ENCODE peak calls at places on chromosomes 16 and 17, in six cellular contexts. U is IMR-90, P is A673, J is lung, R is A549, E is neural progenitor cell. O is an unnamed sample. For H3K4me1, the result is how much of the 10 kb centered on the place peaks cover.

GRCh38 chr16:81401035-81401950 is 43.3 kb upstream of the CMIP start:
- DNase-seq in J (no peak), P (no peak), R (peak), U (peak), E (no peak), O (peak)

GRCh38 chr16:67845291-67846062 is 1.3 kb upstream of the NUTF2 start:
- DNase-seq in J (no peak), P (no peak), U (no peak), R (no peak), E (no peak), O (no peak)

GRCh38 chr17:82351713-82352488 is 7.1 kb upstream of the TEX19 start:
- DNase-seq in E (peak), U (peak), P (peak), J (peak), R (peak), O (peak)

GRCh38 chr17:43416998-43417891 is 18.5 kb downstream of the ARL4D start:
- DNase-seq in E (no peak), P (no peak), U (peak), R (peak), J (peak), O (no peak)

GRCh38 chr16:8712589-8713361 is 38.4 kb downstream of the ABAT start:
- DNase-seq in E (peak), U (no peak), R (no peak), P (peak), J (no peak), O (no peak)

GRCh38 chr17:19731626-19732025 is 15.2 kb upstream of the SLC47A2 start:
- DNase-seq in U (no peak), R (no peak), P (no peak), E (no peak), J (no peak), O (no peak)

GRCh38 chr17:66200685-66201092 is 8.8 kb upstream of the CEP112 start:
- DNase-seq in R (peak), J (peak), P (peak), E (peak), U (peak), O (peak)

GRCh38 chr17:82370471-82371332 is 863 bp upstream of the UTS2R start:
- DNase-seq in R (no peak), U (no peak), E (no peak), J (no peak), P (no peak), O (no peak)

GRCh38 chr16:17211797-17212196 is 259.0 kb downstream of the XYLT1 start:
- DNase-seq in J (no peak), U (no peak), P (no peak), R (peak), E (peak), O (no peak)

GRCh38 chr16:47486856-47487255 is 25.7 kb downstream of the PHKB start:
- DNase-seq in P (no peak), U (no peak), J (no peak), E (no peak), R (no peak), O (no peak)

DNA sequence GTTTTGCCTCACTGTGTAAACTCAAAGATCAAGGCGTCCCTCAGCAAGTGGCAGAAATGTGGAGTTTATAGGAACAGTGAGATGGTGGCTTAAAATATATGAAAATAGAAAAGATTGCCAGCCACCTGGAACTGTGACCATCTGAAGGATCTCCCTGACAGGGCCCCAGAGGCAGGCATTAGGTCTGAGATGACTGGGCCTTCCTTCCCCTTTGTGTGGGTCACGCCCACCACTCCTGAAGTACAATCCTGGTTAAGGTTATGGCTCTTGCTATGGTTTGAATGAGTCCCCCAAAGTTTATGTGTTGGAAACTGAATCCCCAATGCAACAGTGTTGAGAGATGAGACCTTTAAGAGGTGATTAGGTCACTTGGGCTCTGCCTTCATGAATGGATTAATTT is 6.4 kb downstream of the ST6GALNAC2 start:
- DNase-seq in P (no peak), E (no peak), J (no peak), U (no peak), R (no peak), O (no peak)
- H3K4me1 ChIP-seq in P (under half), E (under half), J (under half), U (under half), R (under half), O (under half)

GRCh38 chr17:38427160-38427949 is 909 bp upstream of the ARHGAP23 start:
- DNase-seq in E (no peak), P (no peak), R (no peak), J (no peak), U (no peak), O (no peak)

GRCh38 chr17:38428643-38429371 is 543 bp downstream of the ARHGAP23 start:
- DNase-seq in E (peak), J (no peak), P (no peak), U (peak), R (no peak), O (peak)

GRCh38 chr17:38429476-38430100 is 1.3 kb downstream of the ARHGAP23 start:
- DNase-seq in E (no peak), P (no peak), R (no peak), U (no peak), J (no peak), O (no peak)

GRCh38 chr17:38426441-38426840 is 1.8 kb upstream of the ARHGAP23 start:
- DNase-seq in R (no peak), E (no peak), U (no peak), J (no peak), P (no peak), O (no peak)

DNA sequence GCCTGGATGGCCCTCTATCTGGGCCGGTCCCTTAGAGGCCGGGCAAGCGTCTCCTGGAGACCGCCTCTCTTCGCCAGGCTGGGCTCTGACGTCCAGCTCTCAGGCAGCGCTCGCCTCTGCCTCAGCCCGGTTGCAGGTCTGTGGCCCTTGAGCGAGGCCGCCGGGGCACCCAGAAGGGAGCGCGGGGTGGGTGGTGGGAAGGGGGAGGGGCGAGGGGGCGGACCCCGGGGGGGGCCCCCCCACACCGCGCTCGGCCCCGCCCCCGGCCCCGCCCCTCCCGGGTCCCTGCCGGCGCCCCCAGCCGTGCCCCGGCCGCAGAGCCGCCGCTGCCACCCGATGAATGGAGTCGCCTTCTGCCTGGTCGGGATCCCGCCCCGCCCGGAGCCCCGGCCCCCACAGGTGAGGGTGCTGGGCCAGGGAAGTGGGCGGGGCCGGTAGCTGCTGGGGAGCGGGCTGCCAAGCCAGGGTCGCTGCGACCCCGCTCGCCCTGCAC is at the start of gene ARHGAP23:
- DNase-seq in J (peak), U (peak), P (peak), R (peak), E (peak), O (peak)
- H3K27ac ChIP-seq in J (peak), U (peak), P (no peak), R (peak), E (no peak), O (peak)

DNA sequence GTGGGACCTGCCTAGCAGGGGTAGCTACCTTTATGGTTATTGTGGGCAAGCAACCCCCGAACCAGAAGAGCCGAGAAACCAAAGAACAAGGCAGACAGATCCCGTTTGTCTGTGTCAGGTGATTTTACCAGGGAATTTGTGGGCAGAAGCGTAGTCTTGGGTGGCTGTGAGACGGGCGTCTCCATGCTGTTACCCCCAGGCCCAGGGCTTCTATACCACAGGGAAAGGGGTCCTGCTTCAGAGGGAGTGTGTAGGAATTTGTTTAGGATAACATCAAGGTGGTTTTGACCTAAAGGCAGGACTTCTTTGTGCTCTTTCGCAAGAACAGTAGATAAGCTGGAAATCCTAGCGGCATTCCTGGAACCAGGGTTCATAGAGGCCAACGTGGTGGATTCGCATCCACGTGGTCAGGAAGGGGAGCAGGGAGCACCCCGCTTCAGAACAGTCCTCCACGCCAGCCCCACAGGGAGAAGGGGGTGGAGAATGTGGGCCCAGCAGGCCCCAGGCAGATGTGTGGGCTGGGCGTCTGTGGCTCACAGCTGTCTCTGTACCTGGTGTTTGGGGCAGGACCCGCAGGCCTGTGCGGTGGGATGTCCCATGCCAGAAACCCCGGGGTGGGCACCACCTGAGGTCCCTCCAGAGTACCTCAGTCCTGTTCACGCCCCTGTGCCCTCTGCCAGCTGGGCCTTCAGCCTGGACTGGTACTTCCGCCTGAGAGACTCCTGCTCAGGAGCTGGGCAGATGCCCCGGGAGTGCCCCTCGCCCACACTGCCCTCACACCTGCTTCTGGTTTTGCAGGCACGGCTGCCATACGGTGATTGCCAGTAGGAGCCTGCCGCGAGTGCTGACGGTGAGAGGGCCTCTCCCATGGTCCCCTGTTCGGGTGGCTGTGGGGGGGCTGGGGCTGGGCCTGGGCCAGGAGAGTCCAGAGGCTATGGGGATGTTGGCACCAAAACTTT is 4.1 kb downstream of the DECR2 start:
- DNase-seq in J (no peak), R (no peak), U (no peak), P (no peak), E (no peak), O (no peak)
- H3K4me1 ChIP-seq in J (under half), R (under half), U (under half), P (under half), E (under half), O (under half)

GRCh38 chr17:68526548-68526947 is 14.3 kb downstream of the PRKAR1A start:
- DNase-seq in R (no peak), U (no peak), P (no peak), J (peak), E (no peak), O (no peak)
- H3K27ac ChIP-seq in R (no peak), U (no peak), P (no peak), J (no peak), E (no peak), O (no peak)

DNA sequence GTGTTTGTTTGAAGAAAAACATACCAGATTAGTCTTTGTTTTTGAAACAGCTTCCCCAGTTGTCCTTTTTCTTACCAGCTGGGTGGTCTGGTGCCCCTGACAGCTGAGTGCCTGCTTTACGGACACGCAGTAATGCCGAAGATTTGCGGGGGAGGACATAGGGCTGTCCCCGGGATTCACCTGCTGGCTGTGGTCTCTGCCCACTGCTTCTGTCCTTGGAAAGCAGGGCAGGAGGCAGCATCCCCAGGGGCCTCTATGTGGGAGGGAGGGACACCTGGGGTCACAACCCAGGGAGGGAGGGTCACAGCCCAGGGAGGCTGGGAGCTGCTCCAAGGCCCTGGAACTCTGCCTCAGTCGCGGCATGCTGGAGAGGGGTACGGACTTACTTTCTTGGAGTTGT is 221.7 kb downstream of the NTN1 start:
- DNase-seq in E (no peak), U (no peak), P (no peak), R (no peak), J (no peak), O (no peak)
- H3K4me1 ChIP-seq in E (under half), U (under half), P (under half), R (under half), J (under half), O (under half)

DNA sequence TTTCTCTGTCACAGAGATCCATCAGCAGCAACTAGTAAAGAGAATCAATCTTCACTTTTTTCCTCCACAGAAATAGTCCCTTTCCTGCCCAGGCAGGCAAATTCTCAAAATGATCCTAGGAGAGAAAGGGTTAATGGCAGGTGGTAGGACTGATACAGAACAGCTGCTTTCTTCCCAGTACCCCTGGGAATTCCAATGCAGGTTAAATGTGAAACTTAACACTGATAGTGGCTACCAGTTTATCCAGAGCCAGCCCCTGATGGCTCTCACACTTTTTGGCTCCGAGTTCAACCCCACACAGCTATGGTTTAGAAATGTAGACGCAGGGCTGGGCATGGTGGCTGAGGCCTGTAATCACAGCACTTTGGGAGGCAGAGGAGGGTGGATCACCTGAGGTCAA is 22.2 kb downstream of the MARVELD3 start:
- DNase-seq in U (no peak), P (no peak), R (no peak), E (no peak), J (no peak), O (no peak)
- H3K27ac ChIP-seq in U (no peak), P (no peak), R (no peak), E (no peak), J (no peak), O (no peak)

DNA sequence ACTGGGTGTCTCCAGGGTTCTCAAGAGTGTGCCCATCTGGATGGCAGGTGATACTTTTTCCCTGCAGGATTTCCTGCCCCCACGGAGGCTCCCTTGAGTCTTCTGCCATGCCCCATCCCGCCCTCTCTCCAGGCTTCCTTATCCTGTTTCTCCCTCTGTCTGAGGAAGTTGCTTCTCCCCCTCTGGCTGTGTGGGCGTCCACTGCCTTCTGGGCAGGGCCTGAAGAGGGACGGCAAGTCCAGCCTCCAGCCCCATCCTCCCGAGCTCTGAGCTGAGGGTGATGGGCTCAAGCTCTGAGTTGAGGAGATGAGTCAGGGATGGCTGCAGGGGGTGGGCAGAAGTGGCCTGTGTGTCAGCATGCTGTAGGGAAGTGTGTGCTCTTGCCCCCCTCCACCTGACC is 14.2 kb upstream of the RAP1GAP2 start:
- DNase-seq in P (no peak), J (no peak), U (peak), E (no peak), R (peak), O (no peak)
- H3K4me1 ChIP-seq in P (under half), J (under half), U (under half), E (under half), R (under half), O (under half)

GRCh38 chr17:40335620-40336019 is 26.6 kb downstream of the RARA start:
- DNase-seq in R (no peak), P (no peak), J (no peak), U (no peak), E (no peak), O (no peak)

GRCh38 chr17:40337351-40337750 is 27.2 kb downstream of the GJD3 start:
- DNase-seq in P (no peak), E (no peak), J (no peak), R (no peak), U (no peak), O (no peak)

GRCh38 chr17:40331743-40332641 is 23.0 kb downstream of the RARA start:
- DNase-seq in R (peak), E (no peak), P (no peak), J (peak), U (no peak), O (peak)

GRCh38 chr17:40330850-40331470 is 22.0 kb downstream of the RARA start:
- DNase-seq in R (no peak), P (no peak), E (no peak), J (no peak), U (no peak), O (no peak)

GRCh38 chr17:40333781-40334453 is 24.9 kb downstream of the RARA start:
- DNase-seq in R (no peak), P (no peak), U (no peak), J (peak), E (no peak), O (no peak)
- H3K27ac ChIP-seq in R (peak), P (no peak), U (no peak), J (peak), E (no peak), O (no peak)

GRCh38 chr16:60741810-60742209 is 1294.4 kb downstream of the CDH8 start:
- DNase-seq in U (no peak), R (no peak), E (no peak), P (no peak), J (no peak), O (no peak)

GRCh38 chr16:60748366-60748765 is 1287.9 kb downstream of the CDH8 start:
- DNase-seq in P (no peak), U (no peak), J (no peak), E (no peak), R (no peak), O (no peak)

GRCh38 chr16:60740033-60740696 is 1296.1 kb downstream of the CDH8 start:
- DNase-seq in U (no peak), E (no peak), P (no peak), R (no peak), J (no peak), O (no peak)

DNA sequence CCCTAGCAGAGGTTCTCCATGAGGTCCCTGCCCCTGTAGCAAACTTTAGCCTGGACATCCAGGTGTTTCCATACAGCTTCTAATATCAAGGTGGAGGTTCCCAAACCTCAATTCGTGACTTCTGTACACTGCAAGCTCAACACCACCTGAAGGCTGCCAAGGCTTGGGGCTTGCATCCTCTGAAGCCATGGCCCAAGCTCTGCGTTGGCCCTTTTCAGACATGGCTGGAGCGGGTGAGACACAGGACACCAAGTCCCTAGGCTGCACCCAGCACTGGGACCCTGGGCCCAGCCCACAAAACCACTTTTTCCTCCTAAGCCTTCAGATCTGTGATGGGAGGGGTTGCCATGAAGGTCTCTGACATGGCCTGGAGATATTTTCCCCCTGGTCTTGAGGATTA is 1292.0 kb downstream of the CDH8 start:
- DNase-seq in U (no peak), R (no peak), P (no peak), J (no peak), E (no peak), O (no peak)
- H3K4me1 ChIP-seq in U (under half), R (under half), P (under half), J (under half), E (under half), O (under half)

DNA sequence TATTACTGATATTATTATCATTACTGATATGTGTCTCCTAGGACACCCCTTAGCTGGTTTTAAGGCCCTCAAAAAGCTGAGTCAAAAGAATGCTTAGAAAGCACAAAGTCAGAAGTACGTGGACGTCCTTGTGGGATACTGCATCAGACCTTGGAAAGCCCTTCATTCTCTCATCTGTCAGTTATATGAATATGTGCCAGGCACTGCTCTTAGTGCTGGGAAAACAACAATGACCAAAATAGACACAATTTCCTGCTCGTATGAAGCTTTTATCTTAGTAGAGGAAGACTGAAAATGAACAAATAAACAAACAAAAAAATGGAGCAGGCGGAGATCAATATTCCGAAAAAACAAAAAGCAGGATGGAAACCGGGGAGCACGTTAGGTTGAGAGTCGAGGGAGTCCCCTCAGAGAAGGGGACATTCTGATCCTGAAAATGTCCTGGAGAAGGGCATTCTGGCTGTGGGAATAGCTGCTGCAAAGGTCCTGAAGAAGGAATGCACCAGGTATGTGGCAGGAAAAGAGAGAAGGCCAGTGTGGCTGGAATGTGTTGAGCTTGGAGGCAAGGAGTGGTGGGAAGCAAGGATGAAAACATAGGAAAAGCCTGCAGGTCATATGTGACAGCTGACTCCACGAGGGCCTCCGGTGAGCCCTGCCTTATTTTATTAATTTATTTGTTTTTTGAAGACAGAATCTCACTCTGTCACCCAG is 15.5 kb upstream of the TMEM94 start:
- DNase-seq in R (no peak), J (no peak), P (no peak), U (no peak), E (no peak), O (peak)
- H3K27ac ChIP-seq in R (no peak), J (peak), P (no peak), U (no peak), E (no peak), O (no peak)

O was measured in endothelial cell of umbilical vein.